ENCODE peak calls at places on chromosomes 16 and 17, in five cellular contexts. Z, X, E, V and H are unnamed samples.

GRCh38 chr17:47257651-47258339 is 4.2 kb downstream of the ITGB3 start:
- DNase-seq in Z (no peak), X (no peak), E (no peak), V (no peak), H (no peak)

GRCh38 chr17:65370669-65371126 is 190.8 kb downstream of the AXIN2 start:
- DNase-seq in Z (no peak), X (no peak), E (no peak), V (no peak), H (no peak)

GRCh38 chr16:73086108-73086507 is 38.2 kb upstream of the ZFHX3 start:
- DNase-seq in Z (no peak), X (no peak), E (no peak), V (no peak), H (no peak)

GRCh38 chr16:3597676-3598075 is 13.7 kb downstream of the SLX4 start:
- DNase-seq in Z (no peak), X (no peak), E (no peak), V (no peak), H (no peak)

GRCh38 chr16:50616883-50617629 is 64.1 kb downstream of the SNX20 start:
- DNase-seq in Z (no peak), X (no peak), E (no peak), V (no peak), H (no peak)

GRCh38 chr16:68478526-68479249 is 30.4 kb upstream of the SMPD3 start:
- DNase-seq in Z (no peak), X (no peak), E (peak; percentile 1), V (no peak), H (no peak)

GRCh38 chr17:40827746-40828453 is 5.5 kb upstream of the KRT10 start:
- DNase-seq in Z (no peak), X (no peak), E (peak; percentile 66), V (no peak), H (no peak)

GRCh38 chr16:88835383-88835782 is 21.4 kb downstream of the GALNS start:
- DNase-seq in Z (no peak), X (no peak), E (peak; percentile 83), V (no peak), H (no peak)

GRCh38 chr16:48561960-48562393 is 48.0 kb downstream of the N4BP1 start:
- DNase-seq in Z (no peak), X (no peak), E (no peak), V (no peak), H (no peak)

GRCh38 chr16:14562691-14563491 is 67.2 kb downstream of the PARN start:
- DNase-seq in Z (no peak), X (no peak), E (no peak), V (no peak), H (no peak)

GRCh38 chr16:48955791-48956190 is 325.8 kb downstream of the CBLN1 start:
- DNase-seq in Z (no peak), X (no peak), E (no peak), V (no peak), H (no peak)

GRCh38 chr16:16144416-16144815 is 78.9 kb downstream of the ABCC6 start:
- DNase-seq in Z (no peak), X (no peak), E (no peak), V (no peak), H (no peak)

GRCh38 chr16:16141141-16141540 is 82.2 kb downstream of the ABCC6 start:
- DNase-seq in Z (no peak), X (no peak), E (no peak), V (no peak), H (no peak)

GRCh38 chr16:16143941-16144340 is 79.4 kb downstream of the ABCC6 start:
- DNase-seq in Z (no peak), X (no peak), E (no peak), V (no peak), H (no peak)

GRCh38 chr16:16141784-16142396 is 81.4 kb downstream of the ABCC6 start:
- DNase-seq in Z (no peak), X (no peak), E (no peak), V (no peak), H (no peak)

GRCh38 chr16:16143038-16143763 is 80.1 kb downstream of the ABCC6 start:
- DNase-seq in Z (peak; percentile 34), X (no peak), E (no peak), V (no peak), H (no peak)
- TF ChIP-seq CTCF in Z (peak; percentile 60), X (no peak), E (no peak), V (no peak), H (no peak)

GRCh38 chr17:11144358-11145233 is 96.4 kb upstream of the SHISA6 start:
- DNase-seq in Z (no peak), X (no peak), E (no peak), V (no peak), H (no peak)
- TF ChIP-seq CTCF in Z (peak; percentile 36), X (peak; percentile 57), E (peak; percentile 22), V (peak; percentile 51), H (peak; percentile 18)

DNA sequence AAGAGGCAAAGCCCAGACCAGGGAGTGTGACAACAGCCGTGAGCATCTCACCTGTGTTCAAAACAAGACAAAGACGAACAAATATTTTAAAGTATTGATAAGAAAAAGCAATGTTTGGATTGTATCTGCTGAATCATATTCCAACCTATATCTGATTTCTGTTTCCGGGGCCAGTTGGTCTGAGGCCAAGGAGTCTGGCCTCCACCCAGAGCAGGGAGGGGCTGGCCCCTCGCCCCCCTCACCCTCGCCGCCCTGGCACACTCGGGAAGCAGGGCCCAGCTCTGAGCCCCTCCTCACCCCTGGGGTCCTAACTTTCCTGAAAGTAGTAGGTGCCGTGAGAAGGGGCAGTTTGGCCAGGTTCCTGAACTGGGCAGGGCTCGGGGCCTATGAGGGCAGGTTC is 48.0 kb downstream of the ACTG1 start:
- DNase-seq in Z (no peak), X (no peak), E (no peak), V (no peak), H (no peak)
- TF ChIP-seq CTCF in Z (no peak), X (no peak), E (no peak), V (no peak), H (no peak)

GRCh38 chr17:76650505-76650904 is 6.9 kb upstream of the ST6GALNAC1 start:
- DNase-seq in Z (no peak), X (no peak), E (no peak), V (no peak), H (no peak)
- TF ChIP-seq CTCF in Z (no peak), X (no peak), E (no peak), V (no peak), H (no peak)